ENCODE peak calls at places on chromosomes 4 and X, in four cellular contexts. B, Z, L and I are unnamed samples.

GRCh38 chr4:5750052-5750950 is 39.3 kb downstream of the EVC start:
- DNase-seq in B (no peak), Z (peak), L (no peak), I (peak)

GRCh38 chrX:45479835-45480422 is 279.3 kb upstream of the DIPK2B start:
- DNase-seq in Z (peak), L (peak), B (no peak), I (peak)

GRCh38 chr4:142126890-142127497 is 490.6 kb downstream of the IL15 start:
- DNase-seq in Z (peak), L (no peak), B (peak), I (peak)

GRCh38 chr4:170386974-170387373 is 297.2 kb upstream of the AADAT start:
- DNase-seq in B (no peak), Z (peak), L (no peak), I (no peak)

GRCh38 chr4:186304816-186305520 is 39.0 kb downstream of the F11 start:
- DNase-seq in B (no peak), L (no peak), Z (peak), I (no peak)

GRCh38 chr4:114519368-114519767 is 79.2 kb upstream of the UGT8 start:
- DNase-seq in Z (no peak), B (no peak), L (no peak), I (no peak)

GRCh38 chr4:41155194-41155830 is 59.0 kb downstream of the APBB2 start:
- DNase-seq in L (no peak), B (no peak), Z (peak), I (peak)

GRCh38 chr4:74374561-74375327 is 9.8 kb downstream of the EREG start:
- DNase-seq in B (no peak), L (peak), Z (peak), I (peak)

GRCh38 chr4:163697121-163697520 is 202.6 kb downstream of the TMA16 start:
- DNase-seq in B (no peak), L (no peak), Z (no peak), I (no peak)

GRCh38 chrX:40331766-40332165 is 234.0 kb upstream of the BCOR start:
- DNase-seq in B (no peak), Z (no peak), L (no peak), I (no peak)

GRCh38 chr4:24042094-24042493 is 152.2 kb upstream of the PPARGC1A start:
- DNase-seq in B (no peak), Z (peak), L (no peak), I (peak)

GRCh38 chrX:9873952-9874351 is 87.7 kb downstream of the SHROOM2 start:
- DNase-seq in L (no peak), Z (peak), B (peak), I (no peak)

GRCh38 chr4:188246488-188246887 is 107.2 kb downstream of the TRIML1 start:
- DNase-seq in Z (no peak), B (no peak), L (no peak), I (no peak)

GRCh38 chr4:59637596-59637995 is 1562.5 kb upstream of the ADGRL3 start:
- DNase-seq in B (no peak), Z (no peak), L (no peak), I (no peak)

GRCh38 chrX:16005899-16006298 is 117.5 kb upstream of the GRPR start:
- DNase-seq in Z (no peak), L (no peak), B (no peak), I (peak)

GRCh38 chr4:148834804-148835598 is 392.8 kb upstream of the NR3C2 start:
- DNase-seq in L (no peak), Z (peak), B (peak), I (peak)

GRCh38 chr4:80252953-80253352 is 13.5 kb upstream of the FGF5 start:
- DNase-seq in L (no peak), Z (no peak), B (no peak), I (no peak)

GRCh38 chrX:41734530-41734929 is 10.5 kb downstream of the GPR82 start:
- DNase-seq in B (no peak), Z (peak), L (no peak), I (peak)

GRCh38 chr4:79273918-79274317 is 51.9 kb downstream of the NAA11 start:
- DNase-seq in B (no peak), L (no peak), Z (no peak), I (no peak)

GRCh38 chrX:73478961-73479360 is 32.1 kb downstream of the CDX4 start:
- DNase-seq in Z (no peak), B (no peak), L (no peak), I (no peak)

GRCh38 chr4:176638992-176639391 is 153.7 kb downstream of the VEGFC start:
- DNase-seq in Z (peak), B (no peak), L (no peak), I (no peak)

GRCh38 chrX:95044331-95044730 is 1370.3 kb downstream of the FAM133A start:
- DNase-seq in L (no peak), Z (no peak), B (no peak), I (no peak)

GRCh38 chr4:55035892-55036291 is 89.5 kb downstream of the KDR start:
- DNase-seq in L (no peak), Z (no peak), B (no peak), I (peak)

DNA sequence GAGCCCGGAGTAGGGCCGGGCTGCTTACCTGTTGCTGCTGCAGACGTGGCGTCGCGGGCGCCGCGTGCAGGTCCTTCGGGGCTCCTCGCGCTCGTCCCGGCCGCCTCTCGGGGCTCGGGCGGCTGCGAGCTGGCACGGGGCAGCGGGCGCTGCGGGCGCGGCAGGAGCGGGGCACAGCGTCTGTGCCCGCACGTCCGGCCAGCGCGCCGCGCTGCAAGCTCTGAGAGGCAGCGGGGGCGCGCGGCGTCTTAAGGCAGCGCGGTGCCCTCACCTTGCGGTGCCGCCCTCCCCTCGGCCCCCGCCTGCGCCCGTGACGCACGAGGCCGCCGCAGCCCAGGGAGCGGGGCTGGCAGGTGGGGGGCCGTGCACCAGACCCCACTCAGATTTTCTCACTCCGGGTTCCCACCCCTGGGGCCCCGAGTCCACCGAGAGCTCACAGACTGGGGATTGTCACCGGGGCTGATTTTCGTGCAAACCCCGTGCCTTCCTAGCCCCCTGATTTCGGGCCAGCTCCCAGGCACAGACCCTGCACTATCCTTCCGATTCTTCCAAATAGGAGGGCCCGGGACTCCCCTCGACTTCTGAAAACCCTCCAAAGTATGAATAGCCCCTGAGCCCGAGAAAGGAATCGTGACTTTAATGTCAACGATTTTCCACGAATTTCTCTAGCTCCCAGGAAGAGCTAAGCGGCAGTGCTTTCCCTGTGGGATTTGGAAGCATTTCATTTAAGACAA is at the start of gene GPR101:
- DNase-seq in Z (no peak), B (peak), L (no peak), I (no peak)
- H3K4me3 ChIP-seq in Z (no peak), B (peak), L (no peak), I (no peak)

GRCh38 chr4:81737865-81738559 is 266.3 kb upstream of the RASGEF1B start:
- DNase-seq in L (no peak), B (no peak), Z (no peak), I (no peak)

GRCh38 chr4:81738891-81739290 is 267.2 kb upstream of the RASGEF1B start:
- DNase-seq in B (no peak), Z (no peak), L (no peak), I (no peak)

GRCh38 chr4:81740492-81740891 is 268.8 kb upstream of the RASGEF1B start:
- DNase-seq in B (no peak), L (no peak), Z (no peak), I (no peak)

GRCh38 chr4:81732980-81733379 is 261.3 kb upstream of the RASGEF1B start:
- DNase-seq in L (no peak), B (no peak), Z (no peak), I (no peak)

GRCh38 chr4:81736324-81736723 is 264.6 kb upstream of the RASGEF1B start:
- DNase-seq in Z (no peak), B (no peak), L (no peak), I (no peak)
- TF ChIP-seq CTCF in Z (no peak), B (no peak), L (no peak), I (no peak)

GRCh38 chr4:158812133-158812532 is 43.3 kb downstream of the FNIP2 start:
- DNase-seq in B (no peak), L (no peak), Z (no peak), I (no peak)

GRCh38 chr4:158809611-158810486 is 41.0 kb downstream of the FNIP2 start:
- DNase-seq in B (peak), L (no peak), Z (peak), I (peak)

GRCh38 chr4:158811704-158812103 is 42.9 kb downstream of the FNIP2 start:
- DNase-seq in B (no peak), L (no peak), Z (peak), I (no peak)

GRCh38 chr4:158810487-158811215 is 41.8 kb downstream of the FNIP2 start:
- DNase-seq in B (no peak), Z (peak), L (peak), I (peak)

GRCh38 chr4:158811216-158811540 is 42.4 kb downstream of the FNIP2 start:
- DNase-seq in Z (no peak), B (no peak), L (no peak), I (no peak)
- H3K4me3 ChIP-seq in Z (no peak), B (no peak), L (no peak), I (peak)

GRCh38 chr4:86878640-86879039 is 13.6 kb downstream of the C4orf36 start:
- DNase-seq in B (no peak), L (no peak), Z (no peak), I (no peak)
- TF ChIP-seq CTCF in B (no peak), L (no peak), Z (no peak), I (peak)

GRCh38 chr4:10458190-10458589 is 964 bp upstream of the ZNF518B start:
- DNase-seq in Z (no peak), L (no peak), B (no peak), I (no peak)

GRCh38 chr4:10459305-10459704 is 2.1 kb upstream of the ZNF518B start:
- DNase-seq in Z (no peak), L (no peak), B (no peak), I (no peak)

GRCh38 chr4:10456270-10457254 is 664 bp downstream of the ZNF518B start:
- DNase-seq in L (no peak), B (peak), Z (peak), I (peak)

GRCh38 chr4:10455133-10455532 is 2.1 kb downstream of the ZNF518B start:
- DNase-seq in L (no peak), Z (no peak), B (no peak), I (no peak)

DNA sequence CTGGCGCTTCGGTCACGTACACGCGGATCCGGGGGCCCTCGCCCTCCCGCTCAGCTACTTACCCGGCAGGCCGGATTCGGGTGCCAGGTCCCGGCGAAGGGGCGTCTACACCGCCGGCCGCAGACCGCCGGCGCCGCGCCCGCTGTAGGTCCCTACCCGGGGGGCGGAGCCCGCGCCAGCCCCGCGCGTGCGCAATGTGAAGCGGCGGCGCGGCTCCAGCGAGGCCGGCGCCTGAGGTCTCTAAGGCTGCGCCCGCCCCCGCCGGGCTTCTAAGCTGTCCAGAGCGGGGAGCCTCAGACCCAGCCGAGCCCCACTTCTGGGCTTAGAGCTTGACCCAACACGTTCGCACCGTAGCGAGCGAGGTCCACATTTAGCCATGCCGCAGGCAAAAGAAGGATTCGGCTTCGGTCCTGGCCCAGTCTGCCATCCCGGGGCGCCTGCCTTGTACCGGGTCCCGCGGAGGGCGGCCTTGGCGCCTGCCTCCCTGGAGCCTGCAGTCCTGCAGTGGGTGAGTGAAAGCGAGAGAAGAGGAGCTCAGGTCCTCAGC is at the start of gene ZNF518B:
- DNase-seq in L (no peak), Z (peak), B (peak), I (peak)
- H3K4me3 ChIP-seq in L (peak), Z (peak), B (peak), I (peak)